ENCODE peak calls at places on chromosomes 6 and 20, in seven cellular contexts. One of them, this sample, is unnamed.
A peak's percentile ranks its signal among the peaks of the same experiment; 100 is the strongest.

GRCh38 chr6:53544050-53544499 is 826 bp downstream of the GCLC start:
- DNase-seq in SJSA1: no peak
- DNase-seq in upper lobe of right lung: no peak
- DNase-seq in heart right ventricle: no peak
- DNase-seq in neuronal stem cell: peak; percentile 27
- DNase-seq in brain microvascular endothelial cell: no peak
- DNase-seq in CD8-positive, alpha-beta T cell: no peak
- DNase-seq in this sample: no peak

GRCh38 chr6:75568100-75568499 is 33.6 kb upstream of the SENP6 start:
- DNase-seq in SJSA1: no peak
- DNase-seq in upper lobe of right lung: no peak
- DNase-seq in heart right ventricle: no peak
- DNase-seq in neuronal stem cell: no peak
- DNase-seq in brain microvascular endothelial cell: no peak
- DNase-seq in CD8-positive, alpha-beta T cell: no peak
- DNase-seq in this sample: no peak

GRCh38 chr20:25300496-25301170 is 52.7 kb downstream of the PYGB start:
- DNase-seq in SJSA1: no peak
- DNase-seq in upper lobe of right lung: no peak
- DNase-seq in heart right ventricle: no peak
- DNase-seq in neuronal stem cell: no peak
- DNase-seq in brain microvascular endothelial cell: peak; percentile 38
- DNase-seq in CD8-positive, alpha-beta T cell: no peak
- DNase-seq in this sample: no peak

GRCh38 chr20:17654649-17655285 is 27.3 kb downstream of the RRBP1 start:
- DNase-seq in SJSA1: peak; percentile 64
- DNase-seq in upper lobe of right lung: peak; percentile 55
- DNase-seq in heart right ventricle: peak; percentile 46
- DNase-seq in neuronal stem cell: peak; percentile 49
- DNase-seq in brain microvascular endothelial cell: peak; percentile 45
- DNase-seq in CD8-positive, alpha-beta T cell: no peak
- DNase-seq in this sample: no peak

GRCh38 chr6:411402-412145 is 20.0 kb downstream of the IRF4 start:
- DNase-seq in SJSA1: no peak
- DNase-seq in upper lobe of right lung: peak; percentile 80
- DNase-seq in heart right ventricle: no peak
- DNase-seq in neuronal stem cell: no peak
- DNase-seq in brain microvascular endothelial cell: no peak
- DNase-seq in CD8-positive, alpha-beta T cell: no peak
- DNase-seq in this sample: no peak

GRCh38 chr6:132819405-132820145 is 5.2 kb downstream of the RPS12 start:
- DNase-seq in SJSA1: no peak
- DNase-seq in upper lobe of right lung: no peak
- DNase-seq in heart right ventricle: no peak
- DNase-seq in neuronal stem cell: no peak
- DNase-seq in brain microvascular endothelial cell: no peak
- DNase-seq in CD8-positive, alpha-beta T cell: no peak
- DNase-seq in this sample: no peak

GRCh38 chr6:16901777-16902176 is 140.5 kb upstream of the ATXN1 start:
- DNase-seq in SJSA1: no peak
- DNase-seq in upper lobe of right lung: peak; percentile 85
- DNase-seq in heart right ventricle: peak; percentile 42
- DNase-seq in neuronal stem cell: no peak
- DNase-seq in brain microvascular endothelial cell: peak; percentile 34
- DNase-seq in CD8-positive, alpha-beta T cell: no peak
- DNase-seq in this sample: peak; percentile 12

GRCh38 chr20:51221791-51222408 is 199.0 kb upstream of the KCNG1 start:
- DNase-seq in SJSA1: no peak
- DNase-seq in upper lobe of right lung: no peak
- DNase-seq in heart right ventricle: no peak
- DNase-seq in neuronal stem cell: no peak
- DNase-seq in brain microvascular endothelial cell: no peak
- DNase-seq in CD8-positive, alpha-beta T cell: no peak
- DNase-seq in this sample: no peak

GRCh38 chr6:36615018-36615761 is 21.0 kb downstream of the SRSF3 start:
- DNase-seq in SJSA1: no peak
- DNase-seq in upper lobe of right lung: no peak
- DNase-seq in heart right ventricle: no peak
- DNase-seq in neuronal stem cell: peak; percentile 31
- DNase-seq in brain microvascular endothelial cell: no peak
- DNase-seq in CD8-positive, alpha-beta T cell: no peak
- DNase-seq in this sample: no peak

GRCh38 chr20:37803476-37804307 is 99.2 kb upstream of the VSTM2L start:
- DNase-seq in SJSA1: no peak
- DNase-seq in upper lobe of right lung: no peak
- DNase-seq in heart right ventricle: no peak
- DNase-seq in neuronal stem cell: no peak
- DNase-seq in brain microvascular endothelial cell: no peak
- DNase-seq in CD8-positive, alpha-beta T cell: no peak
- DNase-seq in this sample: no peak

GRCh38 chr20:53774487-53775203 is 181.0 kb upstream of the ZNF217 start:
- DNase-seq in SJSA1: peak; percentile 73
- DNase-seq in upper lobe of right lung: no peak
- DNase-seq in heart right ventricle: no peak
- DNase-seq in neuronal stem cell: no peak
- DNase-seq in brain microvascular endothelial cell: peak; percentile 85
- DNase-seq in CD8-positive, alpha-beta T cell: no peak
- DNase-seq in this sample: no peak

DNA sequence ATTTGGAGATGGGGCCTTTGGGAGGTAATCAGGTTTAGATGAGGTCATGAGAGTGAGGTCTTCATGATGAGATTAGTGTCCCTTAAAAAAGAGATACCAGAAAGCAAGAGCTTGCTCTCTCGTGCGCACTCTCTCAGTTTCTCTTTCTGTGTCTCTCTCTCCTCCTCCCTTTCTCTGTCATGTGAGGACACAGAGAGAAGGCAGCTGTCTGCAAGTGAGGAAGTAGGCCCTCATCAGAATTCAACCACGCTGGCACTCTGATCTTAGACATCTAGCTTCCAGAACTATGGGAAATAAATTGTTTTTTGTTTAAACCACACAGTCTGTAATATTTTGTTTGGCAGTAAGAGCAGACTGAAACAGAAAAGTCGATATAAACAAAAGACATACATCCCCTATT is 180.5 kb downstream of the IBTK start:
- DNase-seq in SJSA1: no peak
- DNase-seq in upper lobe of right lung: no peak
- DNase-seq in heart right ventricle: no peak
- DNase-seq in neuronal stem cell: no peak
- DNase-seq in brain microvascular endothelial cell: no peak
- DNase-seq in CD8-positive, alpha-beta T cell: no peak
- DNase-seq in this sample: no peak
- H3K4me3 ChIP-seq in SJSA1: no peak overlapping the region
- H3K4me3 ChIP-seq in upper lobe of right lung: no peak overlapping the region
- H3K4me3 ChIP-seq in heart right ventricle: no peak overlapping the region
- H3K4me3 ChIP-seq in neuronal stem cell: no peak overlapping the region
- H3K4me3 ChIP-seq in brain microvascular endothelial cell: no peak overlapping the region
- H3K4me3 ChIP-seq in CD8-positive, alpha-beta T cell: no peak overlapping the region
- H3K4me3 ChIP-seq in this sample: no peak overlapping the region

DNA sequence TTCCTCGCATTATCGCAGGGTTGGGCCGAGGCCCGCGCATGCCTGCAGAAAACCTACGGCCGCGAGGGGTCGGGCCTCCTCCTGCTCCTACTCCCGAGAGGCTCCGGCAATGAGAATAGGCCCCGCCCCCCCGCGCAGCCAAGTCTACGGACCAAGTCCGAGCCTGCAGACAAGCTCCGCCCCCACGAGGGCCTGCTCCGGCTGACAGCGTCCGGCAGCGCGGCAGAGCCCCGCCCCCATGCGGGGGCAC is 3.1 kb upstream of the GPSM3 start:
- DNase-seq in SJSA1: peak; percentile 100
- DNase-seq in upper lobe of right lung: peak; percentile 100
- DNase-seq in heart right ventricle: peak; percentile 100
- DNase-seq in neuronal stem cell: peak; percentile 100
- DNase-seq in brain microvascular endothelial cell: peak; percentile 100
- DNase-seq in CD8-positive, alpha-beta T cell: peak; percentile 100
- DNase-seq in this sample: peak; percentile 100
- H3K4me3 ChIP-seq in SJSA1: peak overlapping the region; percentile 53
- H3K4me3 ChIP-seq in upper lobe of right lung: peak overlapping the region; percentile 86
- H3K4me3 ChIP-seq in heart right ventricle: peak overlapping the region; percentile 79
- H3K4me3 ChIP-seq in neuronal stem cell: peak overlapping the region; percentile 61
- H3K4me3 ChIP-seq in brain microvascular endothelial cell: no peak overlapping the region
- H3K4me3 ChIP-seq in CD8-positive, alpha-beta T cell: peak overlapping the region; percentile 85
- H3K4me3 ChIP-seq in this sample: peak overlapping the region; percentile 96

GRCh38 chr20:63007472-63007721 is 633 bp upstream of the BHLHE23 start:
- DNase-seq in SJSA1: no peak
- DNase-seq in upper lobe of right lung: no peak
- DNase-seq in heart right ventricle: no peak
- DNase-seq in neuronal stem cell: no peak
- DNase-seq in brain microvascular endothelial cell: no peak
- DNase-seq in CD8-positive, alpha-beta T cell: no peak
- DNase-seq in this sample: no peak

GRCh38 chr20:63007722-63008488 is 1.1 kb upstream of the BHLHE23 start:
- DNase-seq in SJSA1: no peak
- DNase-seq in upper lobe of right lung: no peak
- DNase-seq in heart right ventricle: peak; percentile 12
- DNase-seq in neuronal stem cell: no peak
- DNase-seq in brain microvascular endothelial cell: no peak
- DNase-seq in CD8-positive, alpha-beta T cell: no peak
- DNase-seq in this sample: no peak

GRCh38 chr20:63005862-63006564 is 751 bp downstream of the BHLHE23 start:
- DNase-seq in SJSA1: no peak
- DNase-seq in upper lobe of right lung: no peak
- DNase-seq in heart right ventricle: peak; percentile 7
- DNase-seq in neuronal stem cell: no peak
- DNase-seq in brain microvascular endothelial cell: no peak
- DNase-seq in CD8-positive, alpha-beta T cell: no peak
- DNase-seq in this sample: no peak

GRCh38 chr20:63005240-63005861 is 1.4 kb downstream of the BHLHE23 start:
- DNase-seq in SJSA1: no peak
- DNase-seq in upper lobe of right lung: no peak
- DNase-seq in heart right ventricle: no peak
- DNase-seq in neuronal stem cell: no peak
- DNase-seq in brain microvascular endothelial cell: no peak
- DNase-seq in CD8-positive, alpha-beta T cell: no peak
- DNase-seq in this sample: no peak

DNA sequence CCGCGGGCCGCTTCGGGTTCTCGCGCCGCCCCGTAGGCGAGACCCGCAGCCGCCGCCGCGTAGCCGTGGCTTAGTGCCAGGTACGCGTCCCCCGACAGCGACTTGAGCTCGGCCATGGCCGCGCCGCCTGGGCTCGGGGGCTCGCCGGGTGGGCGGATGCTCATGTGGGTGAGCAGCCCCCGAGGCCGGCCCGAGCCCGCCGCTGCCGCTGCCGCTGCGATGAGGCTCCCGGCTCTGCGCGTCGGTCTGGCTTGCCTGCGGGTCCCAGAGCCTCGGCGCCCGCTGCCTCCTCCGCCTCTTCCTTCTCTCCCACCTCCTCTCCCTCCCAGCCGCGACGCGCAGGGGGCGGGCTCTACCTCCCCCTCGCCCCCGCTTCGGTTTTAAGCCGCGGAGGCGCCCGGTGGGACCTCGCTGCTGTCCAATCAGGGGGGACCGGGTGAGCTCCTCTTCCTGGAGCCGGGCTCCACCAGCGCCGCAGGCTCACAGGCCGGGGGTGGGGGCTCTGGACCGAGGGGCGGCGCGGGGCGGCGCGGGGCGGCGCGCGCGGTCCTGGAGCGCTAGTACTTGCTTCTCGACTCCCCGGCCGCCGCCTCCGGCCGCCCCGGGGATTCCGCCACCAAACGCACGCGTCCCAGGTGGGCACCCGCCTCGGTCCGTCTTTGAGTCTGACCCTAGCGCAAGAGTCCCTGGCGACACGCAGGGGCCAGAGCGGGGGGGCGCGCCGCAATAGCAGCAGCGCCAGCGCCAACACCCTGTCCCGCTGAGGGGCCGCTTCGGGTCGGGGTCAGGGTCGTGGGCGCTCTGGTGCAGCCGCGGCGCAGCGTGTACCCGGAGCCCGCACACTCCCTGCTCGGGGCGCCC is at the start of gene BHLHE23:
- DNase-seq in SJSA1: no peak
- DNase-seq in upper lobe of right lung: no peak
- DNase-seq in heart right ventricle: peak; percentile 14
- DNase-seq in neuronal stem cell: peak; percentile 69
- DNase-seq in brain microvascular endothelial cell: no peak
- DNase-seq in CD8-positive, alpha-beta T cell: no peak
- DNase-seq in this sample: no peak
- H3K4me3 ChIP-seq in SJSA1: no peak within 1 kb of the TSS
- H3K4me3 ChIP-seq in upper lobe of right lung: no peak within 1 kb of the TSS
- H3K4me3 ChIP-seq in heart right ventricle: peak within 1 kb of the TSS; percentile 12
- H3K4me3 ChIP-seq in neuronal stem cell: no peak within 1 kb of the TSS
- H3K4me3 ChIP-seq in brain microvascular endothelial cell: no peak within 1 kb of the TSS
- H3K4me3 ChIP-seq in CD8-positive, alpha-beta T cell: peak within 1 kb of the TSS; percentile 11
- H3K4me3 ChIP-seq in this sample: peak within 1 kb of the TSS; percentile 25

GRCh38 chr20:31841928-31842327 is 3.5 kb downstream of the FOXS1 start:
- DNase-seq in SJSA1: peak; percentile 86
- DNase-seq in upper lobe of right lung: no peak
- DNase-seq in heart right ventricle: no peak
- DNase-seq in neuronal stem cell: no peak
- DNase-seq in brain microvascular endothelial cell: peak; percentile 78
- DNase-seq in CD8-positive, alpha-beta T cell: no peak
- DNase-seq in this sample: peak; percentile 68

GRCh38 chr20:31842471-31843157 is 2.8 kb downstream of the FOXS1 start:
- DNase-seq in SJSA1: peak; percentile 62
- DNase-seq in upper lobe of right lung: no peak
- DNase-seq in heart right ventricle: peak; percentile 76
- DNase-seq in neuronal stem cell: no peak
- DNase-seq in brain microvascular endothelial cell: peak; percentile 84
- DNase-seq in CD8-positive, alpha-beta T cell: no peak
- DNase-seq in this sample: no peak

GRCh38 chr20:31843288-31843687 is 2.1 kb downstream of the FOXS1 start:
- DNase-seq in SJSA1: no peak
- DNase-seq in upper lobe of right lung: no peak
- DNase-seq in heart right ventricle: no peak
- DNase-seq in neuronal stem cell: no peak
- DNase-seq in brain microvascular endothelial cell: no peak
- DNase-seq in CD8-positive, alpha-beta T cell: no peak
- DNase-seq in this sample: no peak

GRCh38 chr20:31839782-31840487 is 5.5 kb downstream of the FOXS1 start:
- DNase-seq in SJSA1: no peak
- DNase-seq in upper lobe of right lung: no peak
- DNase-seq in heart right ventricle: no peak
- DNase-seq in neuronal stem cell: no peak
- DNase-seq in brain microvascular endothelial cell: no peak
- DNase-seq in CD8-positive, alpha-beta T cell: no peak
- DNase-seq in this sample: no peak

DNA sequence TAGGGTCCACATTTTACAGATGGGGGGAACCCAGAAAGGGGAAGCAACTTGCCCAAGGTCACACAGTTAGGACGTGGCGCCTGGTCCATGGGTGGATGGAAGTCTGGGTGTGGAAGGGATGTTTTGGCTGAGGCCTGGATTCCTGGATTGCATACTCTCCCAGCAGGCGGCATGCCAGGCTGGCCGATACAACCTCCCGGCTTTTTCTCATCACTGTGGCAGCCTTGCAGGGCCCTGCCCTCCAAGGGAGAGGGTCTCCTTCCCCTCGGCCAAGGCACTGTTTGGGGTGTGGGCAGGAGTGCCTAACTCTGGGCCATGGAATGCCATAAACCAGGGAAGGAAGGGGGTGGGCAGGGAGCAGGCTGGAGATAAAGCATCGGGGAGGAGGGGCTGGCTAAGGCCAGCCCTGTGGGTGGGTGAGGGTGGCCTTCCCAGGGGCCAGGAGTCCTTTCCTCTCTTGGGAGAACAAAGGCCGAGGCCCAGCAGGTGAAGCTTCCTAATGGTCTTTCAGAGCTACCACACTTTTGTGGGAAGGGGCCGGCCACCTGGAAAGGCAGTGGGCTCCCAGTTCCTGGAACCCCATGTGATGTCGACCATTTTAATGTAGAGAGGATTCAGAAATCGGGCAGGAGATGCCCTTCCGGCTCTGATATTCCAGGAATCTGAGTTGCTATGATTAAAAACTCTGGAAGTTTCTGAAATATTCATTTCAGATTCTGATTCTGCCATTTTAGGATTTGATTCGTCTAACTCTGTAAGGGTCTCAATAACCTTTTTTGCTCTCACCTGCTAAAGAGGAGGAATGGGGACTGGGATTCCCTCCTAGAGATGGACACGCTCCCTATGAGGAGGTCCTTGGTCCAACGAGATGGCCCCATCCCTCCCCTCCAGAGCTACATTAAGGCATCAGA is 4.2 kb downstream of the FOXS1 start:
- DNase-seq in SJSA1: no peak
- DNase-seq in upper lobe of right lung: no peak
- DNase-seq in heart right ventricle: no peak
- DNase-seq in neuronal stem cell: no peak
- DNase-seq in brain microvascular endothelial cell: no peak
- DNase-seq in CD8-positive, alpha-beta T cell: no peak
- DNase-seq in this sample: no peak
- H3K4me3 ChIP-seq in SJSA1: no peak overlapping the region
- H3K4me3 ChIP-seq in upper lobe of right lung: no peak overlapping the region
- H3K4me3 ChIP-seq in heart right ventricle: no peak overlapping the region
- H3K4me3 ChIP-seq in neuronal stem cell: no peak overlapping the region
- H3K4me3 ChIP-seq in brain microvascular endothelial cell: no peak overlapping the region
- H3K4me3 ChIP-seq in CD8-positive, alpha-beta T cell: no peak overlapping the region
- H3K4me3 ChIP-seq in this sample: peak overlapping the region; percentile 2